ENCODE peak calls at places on chromosomes 3 and 15, in four cellular contexts. One of them, this sample, is unnamed.

GRCh38 chr15:58611731-58612676 is 137.5 kb downstream of the ADAM10 start:
- DNase-seq in K562: peak
- DNase-seq in HL-60: no peak
- DNase-seq in GM12878: no peak
- DNase-seq in this sample: no peak

GRCh38 chr15:81351651-81352050 is 22.4 kb downstream of the TMC3 start:
- DNase-seq in HL-60: no peak
- DNase-seq in GM12878: no peak
- DNase-seq in K562: no peak
- DNase-seq in this sample: no peak

GRCh38 chr15:100236981-100237720 is 104.6 kb downstream of the ADAMTS17 start:
- DNase-seq in HL-60: no peak
- DNase-seq in K562: no peak
- DNase-seq in GM12878: no peak
- DNase-seq in this sample: no peak

GRCh38 chr3:73432021-73432722 is 192.6 kb downstream of the PDZRN3 start:
- DNase-seq in HL-60: no peak
- DNase-seq in GM12878: no peak
- DNase-seq in K562: peak
- DNase-seq in this sample: peak

GRCh38 chr15:63056843-63057242 is 14.3 kb downstream of the TPM1 start:
- DNase-seq in K562: no peak
- DNase-seq in GM12878: no peak
- DNase-seq in HL-60: no peak
- DNase-seq in this sample: no peak

GRCh38 chr3:72891053-72891855 is 3.4 kb downstream of the GXYLT2 start:
- DNase-seq in GM12878: no peak
- DNase-seq in HL-60: no peak
- DNase-seq in K562: peak
- DNase-seq in this sample: no peak

GRCh38 chr3:40920041-40920440 is 279.3 kb upstream of the CTNNB1 start:
- DNase-seq in HL-60: no peak
- DNase-seq in GM12878: peak
- DNase-seq in K562: no peak
- DNase-seq in this sample: no peak

GRCh38 chr3:72683068-72683467 is 165.2 kb downstream of the SHQ1 start:
- DNase-seq in HL-60: no peak
- DNase-seq in K562: no peak
- DNase-seq in GM12878: peak
- DNase-seq in this sample: no peak

GRCh38 chr15:100889359-100890058 is 9.9 kb downstream of the ALDH1A3 start:
- DNase-seq in GM12878: no peak
- DNase-seq in K562: no peak
- DNase-seq in HL-60: no peak
- DNase-seq in this sample: no peak

GRCh38 chr15:29207027-29207757 is 62.4 kb downstream of the NSMCE3 start:
- DNase-seq in K562: no peak
- DNase-seq in HL-60: no peak
- DNase-seq in GM12878: no peak
- DNase-seq in this sample: no peak

GRCh38 chr15:98776607-98777281 is 128.4 kb downstream of the IGF1R start:
- DNase-seq in GM12878: peak
- DNase-seq in K562: peak
- DNase-seq in HL-60: no peak
- DNase-seq in this sample: peak

GRCh38 chr15:89139613-89140499 is 51.6 kb downstream of the ABHD2 start:
- DNase-seq in HL-60: no peak
- DNase-seq in K562: no peak
- DNase-seq in GM12878: no peak
- DNase-seq in this sample: no peak

GRCh38 chr3:187024561-187025226 is 94.4 kb downstream of the ST6GAL1 start:
- DNase-seq in K562: no peak
- DNase-seq in HL-60: no peak
- DNase-seq in GM12878: no peak
- DNase-seq in this sample: no peak

GRCh38 chr15:48427479-48427878 is 96.2 kb downstream of the DUT start:
- DNase-seq in HL-60: no peak
- DNase-seq in GM12878: no peak
- DNase-seq in K562: no peak
- DNase-seq in this sample: no peak

GRCh38 chr3:57160046-57160730 is 5.0 kb downstream of the IL17RD start:
- DNase-seq in GM12878: no peak
- DNase-seq in HL-60: no peak
- DNase-seq in K562: no peak
- DNase-seq in this sample: no peak

GRCh38 chr3:155112661-155113389 is 32.7 kb downstream of the MME start:
- DNase-seq in K562: no peak
- DNase-seq in GM12878: no peak
- DNase-seq in HL-60: no peak
- DNase-seq in this sample: no peak

GRCh38 chr3:72310028-72310987 is 525.4 kb upstream of the PROK2 start:
- DNase-seq in K562: peak
- DNase-seq in HL-60: no peak
- DNase-seq in GM12878: peak
- DNase-seq in this sample: peak

GRCh38 chr3:135504084-135504685 is 461.3 kb upstream of the PPP2R3A start:
- DNase-seq in K562: no peak
- DNase-seq in HL-60: no peak
- DNase-seq in GM12878: no peak
- DNase-seq in this sample: no peak

GRCh38 chr3:13111874-13112520 is 38.8 kb upstream of the IQSEC1 start:
- DNase-seq in GM12878: no peak
- DNase-seq in HL-60: no peak
- DNase-seq in K562: no peak
- DNase-seq in this sample: no peak

GRCh38 chr3:189167027-189167766 is 4.6 kb upstream of the TPRG1 start:
- DNase-seq in GM12878: no peak
- DNase-seq in K562: no peak
- DNase-seq in HL-60: no peak
- DNase-seq in this sample: no peak

GRCh38 chr15:80480171-80480811 is 76.1 kb downstream of the ARNT2 start:
- DNase-seq in K562: no peak
- DNase-seq in HL-60: no peak
- DNase-seq in GM12878: no peak
- DNase-seq in this sample: no peak

GRCh38 chr15:36644156-36644896 is 64.9 kb downstream of the CDIN1 start:
- DNase-seq in K562: no peak
- DNase-seq in HL-60: no peak
- DNase-seq in GM12878: no peak
- DNase-seq in this sample: no peak

GRCh38 chr3:12229144-12229871 is 59.6 kb upstream of the PPARG start:
- DNase-seq in K562: no peak
- DNase-seq in HL-60: no peak
- DNase-seq in GM12878: no peak
- DNase-seq in this sample: no peak

GRCh38 chr15:51030649-51031316 is 63.9 kb downstream of the TNFAIP8L3 start:
- DNase-seq in HL-60: no peak
- DNase-seq in GM12878: no peak
- DNase-seq in K562: no peak
- DNase-seq in this sample: no peak

DNA sequence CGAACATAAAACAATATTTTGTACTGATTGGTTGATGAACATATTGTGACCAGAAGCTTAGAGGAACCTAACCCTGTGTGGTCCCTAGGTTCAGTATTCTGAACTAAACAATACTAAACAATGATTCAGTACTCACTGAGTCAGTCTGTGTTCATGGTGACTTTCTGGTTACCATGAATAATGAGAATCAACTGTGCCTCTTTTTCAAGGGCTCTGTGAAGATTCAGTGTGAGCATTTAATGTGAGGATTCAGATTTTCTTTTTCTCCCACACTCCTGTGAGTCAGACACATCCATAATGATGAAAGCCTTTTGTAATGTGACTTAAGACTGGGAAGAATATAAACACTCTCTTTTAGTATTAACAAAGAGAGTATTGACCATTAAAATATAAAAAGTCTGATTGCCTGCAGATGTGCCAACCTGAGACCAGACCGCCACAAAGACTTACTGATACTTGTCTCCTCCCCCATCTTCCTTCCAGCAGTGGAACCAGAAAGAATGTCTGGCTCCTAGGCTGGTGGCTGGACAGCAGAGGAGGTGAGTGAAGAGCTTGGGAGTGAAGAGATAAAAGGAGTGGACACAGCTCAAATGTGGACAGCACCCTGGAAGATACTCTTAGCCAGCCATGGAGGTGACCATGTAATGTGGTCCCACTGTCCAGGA is 17.6 kb upstream of the ACTL6A start:
- DNase-seq in HL-60: no peak
- DNase-seq in GM12878: no peak
- DNase-seq in K562: no peak
- DNase-seq in this sample: no peak
- TF ChIP-seq SPI1 in HL-60: no peak
- TF ChIP-seq SPI1 in GM12878: no peak
- TF ChIP-seq SPI1 in K562: no peak
- TF ChIP-seq SPI1 in this sample: no peak

GRCh38 chr3:125440559-125440955 is 65.4 kb upstream of the ZNF148 start:
- DNase-seq in GM12878: no peak
- DNase-seq in HL-60: no peak
- DNase-seq in K562: peak
- DNase-seq in this sample: no peak

GRCh38 chr3:125440970-125441369 is 65.8 kb upstream of the ZNF148 start:
- DNase-seq in HL-60: no peak
- DNase-seq in K562: no peak
- DNase-seq in GM12878: no peak
- DNase-seq in this sample: no peak

GRCh38 chr3:125443923-125444322 is 68.8 kb upstream of the ZNF148 start:
- DNase-seq in GM12878: no peak
- DNase-seq in HL-60: peak
- DNase-seq in K562: no peak
- DNase-seq in this sample: no peak
- TF ChIP-seq SPI1 in GM12878: no peak
- TF ChIP-seq SPI1 in HL-60: no peak
- TF ChIP-seq SPI1 in K562: no peak
- TF ChIP-seq SPI1 in this sample: no peak

GRCh38 chr3:125125822-125126245 is 70.0 kb upstream of the HEG1 start:
- DNase-seq in HL-60: peak
- DNase-seq in K562: no peak
- DNase-seq in GM12878: no peak
- DNase-seq in this sample: no peak
- TF ChIP-seq SPI1 in HL-60: no peak
- TF ChIP-seq SPI1 in K562: no peak
- TF ChIP-seq SPI1 in GM12878: no peak
- TF ChIP-seq SPI1 in this sample: no peak

GRCh38 chr3:25820372-25820771 is 30.5 kb downstream of the OXSM start:
- DNase-seq in HL-60: no peak
- DNase-seq in K562: no peak
- DNase-seq in GM12878: no peak
- DNase-seq in this sample: no peak
- TF ChIP-seq SPI1 in HL-60: no peak
- TF ChIP-seq SPI1 in K562: no peak
- TF ChIP-seq SPI1 in GM12878: no peak
- TF ChIP-seq SPI1 in this sample: no peak

DNA sequence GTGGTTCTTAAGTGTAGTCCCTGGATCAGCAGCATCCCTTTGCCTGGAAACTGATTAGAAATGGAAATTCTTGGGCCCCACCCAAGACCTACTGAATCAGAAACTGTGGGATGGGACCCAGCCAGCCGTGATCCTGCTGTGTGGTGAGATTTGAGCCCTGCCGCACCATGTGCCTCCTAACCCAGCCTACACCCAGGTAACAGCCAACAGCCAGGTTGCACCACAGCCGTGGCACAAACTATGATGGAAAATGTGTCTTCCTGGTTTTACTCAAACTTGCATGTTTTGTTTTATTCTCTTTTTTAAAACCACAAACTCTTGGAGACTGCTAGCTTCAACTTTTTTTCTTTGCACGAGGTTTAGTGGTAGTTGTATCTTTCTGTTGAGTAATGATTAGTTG is 2.6 kb downstream of the LIMD1 start:
- DNase-seq in K562: no peak
- DNase-seq in HL-60: no peak
- DNase-seq in GM12878: no peak
- DNase-seq in this sample: no peak
- TF ChIP-seq SPI1 in K562: no peak
- TF ChIP-seq SPI1 in HL-60: no peak
- TF ChIP-seq SPI1 in GM12878: no peak
- TF ChIP-seq SPI1 in this sample: no peak

GRCh38 chr3:85355572-85355971 is 396.8 kb downstream of the CADM2 start:
- DNase-seq in K562: no peak
- DNase-seq in GM12878: no peak
- DNase-seq in HL-60: no peak
- DNase-seq in this sample: no peak

DNA sequence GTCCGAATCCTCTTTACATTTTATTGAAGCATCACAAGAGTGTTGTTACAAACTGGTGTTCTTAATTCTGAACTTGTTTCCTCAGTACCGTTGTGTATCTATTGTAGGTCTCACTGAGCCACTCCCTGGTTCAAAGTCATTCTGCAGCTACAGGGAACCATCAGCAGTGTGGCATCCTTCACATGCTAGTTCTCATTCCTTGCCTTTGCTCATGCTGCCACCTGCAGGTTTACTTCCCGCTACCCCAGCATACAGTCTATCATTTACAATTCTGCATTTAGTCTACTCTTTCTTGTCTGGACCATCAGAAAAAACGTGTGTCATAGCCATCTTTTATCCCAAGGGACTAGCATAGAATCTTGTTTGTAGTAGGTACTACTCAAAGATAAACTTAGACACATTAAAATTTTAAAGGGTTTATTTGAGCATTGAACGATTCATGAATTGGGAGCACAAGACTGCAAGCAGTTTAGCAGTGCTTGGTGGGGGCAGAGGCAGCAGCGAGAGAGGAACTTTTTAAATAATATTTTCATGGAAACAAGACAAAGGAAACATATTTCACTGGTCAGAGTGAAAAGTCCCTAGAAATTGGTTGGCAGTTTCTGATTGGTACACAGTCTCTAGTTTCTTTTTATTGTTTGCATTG is 402.1 kb downstream of the CADM2 start:
- DNase-seq in K562: peak
- DNase-seq in GM12878: peak
- DNase-seq in HL-60: no peak
- DNase-seq in this sample: no peak
- TF ChIP-seq SPI1 in K562: no peak
- TF ChIP-seq SPI1 in GM12878: no peak
- TF ChIP-seq SPI1 in HL-60: no peak
- TF ChIP-seq SPI1 in this sample: no peak

GRCh38 chr3:23553353-23553752 is 252.4 kb upstream of the UBE2E1 start:
- DNase-seq in GM12878: peak
- DNase-seq in K562: no peak
- DNase-seq in HL-60: no peak
- DNase-seq in this sample: no peak
- TF ChIP-seq SPI1 in GM12878: no peak
- TF ChIP-seq SPI1 in K562: no peak
- TF ChIP-seq SPI1 in HL-60: no peak
- TF ChIP-seq SPI1 in this sample: no peak

GRCh38 chr15:90414408-90415028 is 26.5 kb downstream of the IQGAP1 start:
- DNase-seq in GM12878: no peak
- DNase-seq in K562: no peak
- DNase-seq in HL-60: no peak
- DNase-seq in this sample: no peak

GRCh38 chr15:90413411-90414379 is 25.7 kb downstream of the IQGAP1 start:
- DNase-seq in HL-60: no peak
- DNase-seq in GM12878: no peak
- DNase-seq in K562: no peak
- DNase-seq in this sample: no peak

GRCh38 chr15:90411176-90411575 is 23.1 kb downstream of the IQGAP1 start:
- DNase-seq in K562: no peak
- DNase-seq in GM12878: no peak
- DNase-seq in HL-60: no peak
- DNase-seq in this sample: no peak

GRCh38 chr15:90408657-90409056 is 20.6 kb downstream of the IQGAP1 start:
- DNase-seq in K562: no peak
- DNase-seq in GM12878: no peak
- DNase-seq in HL-60: no peak
- DNase-seq in this sample: no peak

GRCh38 chr15:90412356-90413194 is 24.5 kb downstream of the IQGAP1 start:
- DNase-seq in HL-60: no peak
- DNase-seq in GM12878: peak
- DNase-seq in K562: no peak
- DNase-seq in this sample: no peak
- TF ChIP-seq SPI1 in HL-60: peak
- TF ChIP-seq SPI1 in GM12878: peak
- TF ChIP-seq SPI1 in K562: no peak
- TF ChIP-seq SPI1 in this sample: peak

This sample was measured in GM12891.